ENCODE peak calls at places on chromosome 13, in ten cellular contexts. G is fibroblast of lung; I is Right ventricle myocardium superior; W is ureter; U is iPS-NIHi11; T is choroid plexus epithelial cell; K is HTR-8/SVneo; B is ELR; D is stimulated activated CD4-positive, alpha-beta T cell treated with anti-CD3 and anti-CD28 coated beads, Interleukin-1b, Interleukin-23, amount 100 ng/mL, for 24 hours; Z is activated CD4-positive, CD25-positive, alpha-beta regulatory T cell. Q is an unnamed sample.

GRCh38 chr13:100980171-100980570 is 305.6 kb upstream of the TMTC4 start:
- DNase-seq in U (no peak), W (no peak), K (no peak), G (peak), T (peak), Z (no peak), D (no peak), B (no peak), I (no peak), Q (no peak)

GRCh38 chr13:48000559-48001126 is 430 bp downstream of the SUCLA2 start:
- DNase-seq in W (no peak), U (peak), T (peak), I (no peak), G (peak), K (no peak), B (peak), Z (no peak), D (no peak), Q (peak)

GRCh38 chr13:100987993-100988392 is 313.4 kb upstream of the TMTC4 start:
- DNase-seq in T (peak), W (no peak), K (no peak), Z (no peak), U (peak), D (no peak), G (peak), B (peak), I (no peak), Q (no peak)

GRCh38 chr13:51425410-51426042 is 27.3 kb downstream of the INTS6 start:
- DNase-seq in K (no peak), D (no peak), B (no peak), Z (no peak), T (peak), W (no peak), I (no peak), U (no peak), G (peak), Q (no peak)

GRCh38 chr13:64774915-64775314 is 2455.2 kb downstream of the PCDH9 start:
- DNase-seq in Z (no peak), I (no peak), D (no peak), U (no peak), G (no peak), B (no peak), W (no peak), T (no peak), K (no peak), Q (no peak)

GRCh38 chr13:30618186-30618937 is 642 bp downstream of the USPL1 start:
- DNase-seq in W (peak), U (peak), Z (no peak), D (peak), T (peak), G (peak), I (no peak), K (no peak), B (no peak), Q (no peak)

GRCh38 chr13:59358014-59358413 is 805.7 kb downstream of the DIAPH3 start:
- DNase-seq in U (no peak), W (no peak), D (no peak), I (no peak), Z (no peak), T (no peak), G (peak), B (no peak), K (no peak), Q (no peak)

GRCh38 chr13:77916481-77916880 is 2.1 kb downstream of the EDNRB start:
- DNase-seq in G (peak), T (no peak), W (no peak), U (no peak), D (no peak), I (no peak), Z (no peak), B (no peak), K (no peak), Q (no peak)

GRCh38 chr13:81012031-81012430 is 671.1 kb upstream of the SPRY2 start:
- DNase-seq in G (no peak), W (no peak), I (no peak), B (no peak), D (no peak), T (no peak), U (peak), K (no peak), Z (no peak), Q (no peak)

GRCh38 chr13:60756306-60756705 is 359.3 kb downstream of the TDRD3 start:
- DNase-seq in G (peak), B (no peak), I (no peak), T (no peak), Z (no peak), W (no peak), D (no peak), K (no peak), U (no peak), Q (no peak)

GRCh38 chr13:39665763-39666162 is 10.3 kb downstream of the COG6 start:
- DNase-seq in G (no peak), K (no peak), U (no peak), D (no peak), B (no peak), T (no peak), Z (no peak), W (no peak), I (no peak), Q (no peak)

GRCh38 chr13:24040835-24041234 is 119.7 kb upstream of the SPATA13 start:
- DNase-seq in B (no peak), K (no peak), T (no peak), W (no peak), U (peak), Z (no peak), D (no peak), G (no peak), I (no peak), Q (no peak)

GRCh38 chr13:42532561-42533335 is 41.2 kb upstream of the TNFSF11 start:
- DNase-seq in U (no peak), G (no peak), B (no peak), W (no peak), I (no peak), K (no peak), Z (no peak), T (no peak), D (no peak), Q (no peak)

GRCh38 chr13:40874138-40874776 is 84.8 kb downstream of the SLC25A15 start:
- DNase-seq in B (no peak), U (no peak), W (no peak), K (no peak), I (no peak), T (peak), Z (no peak), D (no peak), G (no peak), Q (no peak)

GRCh38 chr13:99087954-99088491 is 110.2 kb upstream of the DOCK9 start:
- DNase-seq in I (no peak), U (no peak), G (no peak), K (no peak), D (no peak), Z (peak), B (no peak), T (no peak), W (no peak), Q (no peak)

GRCh38 chr13:50156140-50156539 is 140.9 kb downstream of the KCNRG start:
- DNase-seq in U (no peak), T (peak), W (no peak), K (no peak), D (no peak), B (peak), G (peak), Z (no peak), I (no peak), Q (no peak)

GRCh38 chr13:25775986-25776385 is 275.8 kb downstream of the SHISA2 start:
- DNase-seq in B (no peak), U (no peak), D (no peak), G (no peak), K (no peak), T (no peak), W (no peak), Z (no peak), I (no peak), Q (no peak)

GRCh38 chr13:98886587-98886986 is 91.3 kb downstream of the DOCK9 start:
- DNase-seq in B (no peak), D (no peak), W (no peak), I (no peak), T (no peak), Z (no peak), G (no peak), K (no peak), U (no peak), Q (no peak)

GRCh38 chr13:66700336-66700735 is 529.8 kb downstream of the PCDH9 start:
- DNase-seq in K (no peak), U (no peak), G (peak), W (no peak), T (no peak), Z (no peak), D (no peak), I (no peak), B (peak), Q (no peak)

GRCh38 chr13:32988588-32989256 is 27.5 kb upstream of the KL start:
- DNase-seq in Z (no peak), I (no peak), B (peak), T (no peak), D (no peak), U (no peak), W (no peak), G (no peak), K (no peak), Q (no peak)

GRCh38 chr13:99224019-99224418 is 23.4 kb downstream of the UBAC2 start:
- DNase-seq in Z (no peak), B (no peak), K (no peak), G (no peak), I (no peak), T (no peak), U (no peak), W (no peak), D (no peak), Q (no peak)

GRCh38 chr13:113407103-113407530 is 43.2 kb upstream of the GRTP1 start:
- DNase-seq in K (no peak), Z (no peak), D (no peak), I (peak), W (peak), G (no peak), U (no peak), T (no peak), B (no peak), Q (no peak)

GRCh38 chr13:75995966-75996365 is 359.8 kb downstream of the LMO7 start:
- DNase-seq in B (no peak), U (no peak), T (no peak), K (no peak), I (no peak), D (no peak), G (no peak), W (no peak), Z (no peak), Q (no peak)

GRCh38 chr13:48853381-48854102 is 122.2 kb upstream of the FNDC3A start:
- DNase-seq in I (no peak), B (peak), U (no peak), W (no peak), G (peak), T (peak), K (no peak), D (peak), Z (no peak), Q (no peak)

GRCh38 chr13:30690282-30691188 is 44.8 kb upstream of the ALOX5AP start:
- DNase-seq in U (no peak), D (no peak), Z (no peak), W (peak), K (no peak), G (peak), I (peak), T (peak), B (peak), Q (peak)

GRCh38 chr13:42574435-42575311 is 721 bp downstream of the TNFSF11 start:
- DNase-seq in Z (no peak), T (peak), B (no peak), W (no peak), I (no peak), G (no peak), U (peak), D (peak), K (no peak), Q (no peak)

GRCh38 chr13:111210488-111210887 is 95.4 kb downstream of the ARHGEF7 start:
- DNase-seq in D (no peak), W (no peak), Z (no peak), K (peak), B (peak), G (peak), U (peak), I (peak), T (peak), Q (peak)

GRCh38 chr13:20291675-20292074 is 59.6 kb upstream of the GJB6 start:
- DNase-seq in D (no peak), Z (no peak), T (no peak), W (no peak), I (no peak), B (no peak), G (no peak), K (no peak), U (no peak), Q (no peak)

GRCh38 chr13:97975280-97975850 is 21.9 kb downstream of the IPO5 start:
- DNase-seq in I (no peak), U (no peak), B (no peak), T (peak), W (no peak), Z (no peak), K (no peak), D (no peak), G (no peak), Q (no peak)

GRCh38 chr13:33543631-33544030 is 258.1 kb upstream of the STARD13 start:
- DNase-seq in D (no peak), K (no peak), B (peak), G (no peak), I (no peak), Z (no peak), W (no peak), U (no peak), T (no peak), Q (no peak)

GRCh38 chr13:47326061-47326460 is 429.2 kb upstream of the HTR2A start:
- DNase-seq in I (no peak), U (no peak), B (peak), T (no peak), K (no peak), D (no peak), W (no peak), Z (no peak), G (peak), Q (no peak)

GRCh38 chr13:30429721-30430694 is 7.7 kb downstream of the UBE2L5 start:
- DNase-seq in W (no peak), K (peak), G (peak), I (no peak), Z (no peak), T (peak), U (no peak), B (peak), D (no peak), Q (no peak)

GRCh38 chr13:58884353-58884752 is 1252.8 kb downstream of the PCDH17 start:
- DNase-seq in W (no peak), I (no peak), K (no peak), D (no peak), T (no peak), B (no peak), Z (no peak), G (no peak), U (no peak), Q (no peak)

GRCh38 chr13:42478531-42479156 is 95.3 kb upstream of the TNFSF11 start:
- DNase-seq in Z (no peak), I (no peak), U (peak), G (no peak), D (no peak), W (no peak), B (peak), K (peak), T (peak), Q (no peak)

GRCh38 chr13:85565652-85566051 is 233.6 kb downstream of the SLITRK6 start:
- DNase-seq in D (no peak), W (no peak), U (no peak), I (no peak), G (no peak), T (peak), B (peak), Z (no peak), K (no peak), Q (no peak)

Q was measured in osteocyte.